ENCODE peak calls at places on chromosomes 11 and 22, in seven cellular contexts. B is anterior cingulate cortex, V is stomach, W is RWPE1, C is BJ, O is fibroblast of the aortic adventitia, D is hypothalamus. U is an unnamed sample.

GRCh38 chr11:110763249-110764011 is 51.2 kb upstream of the ARHGAP20 start:
- DNase-seq in B (peak; percentile 6), V (peak; percentile 74), W (no peak), C (peak; percentile 59), O (peak; percentile 74), D (no peak), U (no peak)

GRCh38 chr22:19841641-19842385 is 12.9 kb downstream of the GNB1L start:
- DNase-seq in B (no peak), V (no peak), W (no peak), C (no peak), O (no peak), D (no peak), U (no peak)

GRCh38 chr11:44904261-44905080 is 46.2 kb downstream of the TP53I11 start:
- DNase-seq in B (no peak), V (no peak), W (no peak), C (no peak), O (no peak), D (no peak), U (no peak)

GRCh38 chr11:71255323-71255722 is 2.9 kb upstream of the SHANK2 start:
- DNase-seq in B (no peak), V (peak; percentile 76), W (no peak), C (no peak), O (no peak), D (no peak), U (no peak)

GRCh38 chr22:43228330-43228729 is 41.4 kb upstream of the TTLL12 start:
- DNase-seq in B (no peak), V (peak; percentile 43), W (peak; percentile 11), C (no peak), O (peak; percentile 16), D (no peak), U (peak; percentile 34)

GRCh38 chr11:7677071-7677470 is 3.8 kb upstream of the CYB5R2 start:
- DNase-seq in B (no peak), V (no peak), W (peak; percentile 32), C (peak; percentile 77), O (peak; percentile 43), D (no peak), U (no peak)

GRCh38 chr11:102712140-102712539 is 6.6 kb upstream of the MMP27 start:
- DNase-seq in B (no peak), V (no peak), W (no peak), C (no peak), O (no peak), D (no peak), U (no peak)

GRCh38 chr22:31488988-31489617 is 539 bp downstream of the EIF4ENIF1 start:
- DNase-seq in B (no peak), V (peak; percentile 36), W (no peak), C (no peak), O (peak; percentile 11), D (peak; percentile 25), U (peak; percentile 4)

GRCh38 chr11:87352759-87353707 is 315.3 kb downstream of the TMEM135 start:
- DNase-seq in B (peak; percentile 86), V (peak; percentile 87), W (peak; percentile 86), C (peak; percentile 13), O (peak; percentile 76), D (peak; percentile 74), U (peak; percentile 70)

GRCh38 chr22:38968801-38969200 is 11.4 kb downstream of the APOBEC3A start:
- DNase-seq in B (no peak), V (no peak), W (no peak), C (no peak), O (no peak), D (no peak), U (no peak)

GRCh38 chr22:44186121-44186510 is 5.4 kb downstream of the PARVG start:
- DNase-seq in B (no peak), V (no peak), W (no peak), C (no peak), O (no peak), D (no peak), U (no peak)

GRCh38 chr22:34045311-34045710 is 125.0 kb upstream of the LARGE1 start:
- DNase-seq in B (no peak), V (no peak), W (no peak), C (no peak), O (no peak), D (no peak), U (no peak)

GRCh38 chr22:49817359-49817758 is 10.3 kb downstream of the BRD1 start:
- DNase-seq in B (no peak), V (no peak), W (no peak), C (no peak), O (no peak), D (no peak), U (no peak)

GRCh38 chr11:126816655-126817054 is 183.9 kb downstream of the KIRREL3 start:
- DNase-seq in B (no peak), V (peak; percentile 27), W (no peak), C (no peak), O (no peak), D (no peak), U (no peak)

GRCh38 chr22:46147471-46148267 is 2.7 kb upstream of the PPARA start:
- DNase-seq in B (no peak), V (no peak), W (peak; percentile 38), C (no peak), O (no peak), D (no peak), U (no peak)

GRCh38 chr11:75547617-75548054 is 14.4 kb upstream of the SERPINH1 start:
- DNase-seq in B (peak; percentile 47), V (peak; percentile 74), W (peak; percentile 78), C (no peak), O (peak; percentile 77), D (peak; percentile 41), U (no peak)